ENCODE peak calls at places on chromosome 10, in ten cellular contexts. One of them, this sample, is unnamed.

GRCh38 chr10:114629824-114630430 is 28.1 kb downstream of the ABLIM1 start:
- DNase-seq in neural crest cell: no peak
- DNase-seq in lower leg skin: no peak
- DNase-seq in Panc1: no peak
- DNase-seq in epithelial cell of esophagus: peak
- DNase-seq in IMR-90: peak
- DNase-seq in right lobe of liver: no peak
- DNase-seq in foreskin fibroblast: no peak
- DNase-seq in colonic mucosa: no peak
- DNase-seq in neural progenitor cell: no peak
- DNase-seq in this sample: no peak

GRCh38 chr10:4947635-4948596 is 15.3 kb upstream of the AKR1C1 start:
- DNase-seq in neural crest cell: no peak
- DNase-seq in lower leg skin: no peak
- DNase-seq in Panc1: no peak
- DNase-seq in epithelial cell of esophagus: peak
- DNase-seq in IMR-90: peak
- DNase-seq in right lobe of liver: no peak
- DNase-seq in foreskin fibroblast: peak
- DNase-seq in colonic mucosa: no peak
- DNase-seq in neural progenitor cell: no peak
- DNase-seq in this sample: peak

GRCh38 chr10:131214521-131215244 is 96.8 kb downstream of the TCERG1L start:
- DNase-seq in neural crest cell: no peak
- DNase-seq in lower leg skin: peak
- DNase-seq in Panc1: no peak
- DNase-seq in epithelial cell of esophagus: no peak
- DNase-seq in IMR-90: no peak
- DNase-seq in right lobe of liver: no peak
- DNase-seq in foreskin fibroblast: no peak
- DNase-seq in colonic mucosa: no peak
- DNase-seq in neural progenitor cell: no peak
- DNase-seq in this sample: no peak

GRCh38 chr10:109902992-109903947 is 20.0 kb downstream of the XPNPEP1 start:
- DNase-seq in neural crest cell: no peak
- DNase-seq in lower leg skin: no peak
- DNase-seq in Panc1: no peak
- DNase-seq in epithelial cell of esophagus: no peak
- DNase-seq in IMR-90: peak
- DNase-seq in right lobe of liver: no peak
- DNase-seq in foreskin fibroblast: peak
- DNase-seq in colonic mucosa: no peak
- DNase-seq in neural progenitor cell: no peak
- DNase-seq in this sample: no peak

GRCh38 chr10:73991846-73992245 is 6.1 kb upstream of the VCL start:
- DNase-seq in neural crest cell: no peak
- DNase-seq in lower leg skin: no peak
- DNase-seq in Panc1: no peak
- DNase-seq in epithelial cell of esophagus: no peak
- DNase-seq in IMR-90: no peak
- DNase-seq in right lobe of liver: peak
- DNase-seq in foreskin fibroblast: no peak
- DNase-seq in colonic mucosa: peak
- DNase-seq in neural progenitor cell: no peak
- DNase-seq in this sample: no peak

GRCh38 chr10:108204528-108205313 is 1040.2 kb upstream of the SORCS1 start:
- DNase-seq in neural crest cell: peak
- DNase-seq in lower leg skin: no peak
- DNase-seq in Panc1: peak
- DNase-seq in epithelial cell of esophagus: peak
- DNase-seq in IMR-90: no peak
- DNase-seq in right lobe of liver: no peak
- DNase-seq in foreskin fibroblast: no peak
- DNase-seq in colonic mucosa: no peak
- DNase-seq in neural progenitor cell: peak
- DNase-seq in this sample: no peak

GRCh38 chr10:5659702-5660528 is 6.5 kb downstream of the ASB13 start:
- DNase-seq in neural crest cell: no peak
- DNase-seq in lower leg skin: peak
- DNase-seq in Panc1: no peak
- DNase-seq in epithelial cell of esophagus: peak
- DNase-seq in IMR-90: peak
- DNase-seq in right lobe of liver: peak
- DNase-seq in foreskin fibroblast: peak
- DNase-seq in colonic mucosa: peak
- DNase-seq in neural progenitor cell: no peak
- DNase-seq in this sample: no peak

GRCh38 chr10:22334414-22335203 is 10.7 kb upstream of the SPAG6 start:
- DNase-seq in neural crest cell: no peak
- DNase-seq in lower leg skin: no peak
- DNase-seq in Panc1: no peak
- DNase-seq in epithelial cell of esophagus: no peak
- DNase-seq in IMR-90: no peak
- DNase-seq in right lobe of liver: no peak
- DNase-seq in foreskin fibroblast: no peak
- DNase-seq in colonic mucosa: peak
- DNase-seq in neural progenitor cell: peak
- DNase-seq in this sample: no peak

GRCh38 chr10:68212721-68213352 is 19.1 kb downstream of the ATOH7 start:
- DNase-seq in neural crest cell: no peak
- DNase-seq in lower leg skin: no peak
- DNase-seq in Panc1: no peak
- DNase-seq in epithelial cell of esophagus: peak
- DNase-seq in IMR-90: peak
- DNase-seq in right lobe of liver: no peak
- DNase-seq in foreskin fibroblast: peak
- DNase-seq in colonic mucosa: no peak
- DNase-seq in neural progenitor cell: no peak
- DNase-seq in this sample: no peak

GRCh38 chr10:74882831-74883230 is 56.4 kb downstream of the KAT6B start:
- DNase-seq in neural crest cell: no peak
- DNase-seq in lower leg skin: no peak
- DNase-seq in Panc1: no peak
- DNase-seq in epithelial cell of esophagus: peak
- DNase-seq in IMR-90: peak
- DNase-seq in right lobe of liver: no peak
- DNase-seq in foreskin fibroblast: no peak
- DNase-seq in colonic mucosa: no peak
- DNase-seq in neural progenitor cell: no peak
- DNase-seq in this sample: no peak

GRCh38 chr10:97683556-97684357 is 3.3 kb downstream of the AVPI1 start:
- DNase-seq in neural crest cell: no peak
- DNase-seq in lower leg skin: no peak
- DNase-seq in Panc1: no peak
- DNase-seq in epithelial cell of esophagus: peak
- DNase-seq in IMR-90: peak
- DNase-seq in right lobe of liver: no peak
- DNase-seq in foreskin fibroblast: peak
- DNase-seq in colonic mucosa: peak
- DNase-seq in neural progenitor cell: no peak
- DNase-seq in this sample: no peak

DNA sequence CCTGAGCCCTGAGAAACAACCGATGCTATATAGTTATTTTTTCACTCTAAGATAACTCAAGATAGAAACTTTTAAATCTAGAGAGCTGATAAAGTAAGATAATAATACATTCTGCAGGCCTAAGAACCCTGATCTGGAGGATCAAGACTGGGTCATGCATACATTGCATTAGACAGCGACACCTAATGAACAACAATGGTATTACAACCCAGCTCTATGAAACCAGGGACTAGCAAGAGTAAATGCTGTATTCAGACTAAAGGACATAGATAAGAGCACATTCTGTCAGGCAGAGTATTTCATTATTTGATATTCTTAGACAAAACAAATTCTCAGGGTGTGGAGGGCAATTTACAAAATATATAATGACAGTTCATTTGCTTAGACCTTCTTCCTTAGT is 148.6 kb downstream of the GRK5 start:
- DNase-seq in neural crest cell: no peak
- DNase-seq in lower leg skin: no peak
- DNase-seq in Panc1: no peak
- DNase-seq in epithelial cell of esophagus: no peak
- DNase-seq in IMR-90: no peak
- DNase-seq in right lobe of liver: no peak
- DNase-seq in foreskin fibroblast: no peak
- DNase-seq in colonic mucosa: no peak
- DNase-seq in neural progenitor cell: no peak
- DNase-seq in this sample: no peak
- TF ChIP-seq CTCF in neural crest cell: peak
- TF ChIP-seq CTCF in lower leg skin: no peak
- TF ChIP-seq CTCF in Panc1: no peak
- TF ChIP-seq CTCF in epithelial cell of esophagus: peak
- TF ChIP-seq CTCF in IMR-90: peak
- TF ChIP-seq CTCF in right lobe of liver: no peak
- TF ChIP-seq CTCF in foreskin fibroblast: no peak
- TF ChIP-seq CTCF in colonic mucosa: no peak
- TF ChIP-seq CTCF in neural progenitor cell: peak
- TF ChIP-seq CTCF in this sample: peak

GRCh38 chr10:93755443-93756127 is 2.2 kb upstream of the LGI1 start:
- DNase-seq in neural crest cell: no peak
- DNase-seq in lower leg skin: no peak
- DNase-seq in Panc1: no peak
- DNase-seq in epithelial cell of esophagus: no peak
- DNase-seq in IMR-90: no peak
- DNase-seq in right lobe of liver: no peak
- DNase-seq in foreskin fibroblast: no peak
- DNase-seq in colonic mucosa: no peak
- DNase-seq in neural progenitor cell: no peak
- DNase-seq in this sample: no peak

GRCh38 chr10:93757766-93758509 is at the start of gene LGI1:
- DNase-seq in neural crest cell: no peak
- DNase-seq in lower leg skin: no peak
- DNase-seq in Panc1: no peak
- DNase-seq in epithelial cell of esophagus: no peak
- DNase-seq in IMR-90: peak
- DNase-seq in right lobe of liver: no peak
- DNase-seq in foreskin fibroblast: no peak
- DNase-seq in colonic mucosa: no peak
- DNase-seq in neural progenitor cell: peak
- DNase-seq in this sample: no peak

GRCh38 chr10:93756128-93756517 is 1.6 kb upstream of the LGI1 start:
- DNase-seq in neural crest cell: no peak
- DNase-seq in lower leg skin: no peak
- DNase-seq in Panc1: no peak
- DNase-seq in epithelial cell of esophagus: no peak
- DNase-seq in IMR-90: no peak
- DNase-seq in right lobe of liver: no peak
- DNase-seq in foreskin fibroblast: no peak
- DNase-seq in colonic mucosa: no peak
- DNase-seq in neural progenitor cell: no peak
- DNase-seq in this sample: no peak

GRCh38 chr10:93758510-93758885 is 762 bp downstream of the LGI1 start:
- DNase-seq in neural crest cell: no peak
- DNase-seq in lower leg skin: no peak
- DNase-seq in Panc1: no peak
- DNase-seq in epithelial cell of esophagus: no peak
- DNase-seq in IMR-90: no peak
- DNase-seq in right lobe of liver: no peak
- DNase-seq in foreskin fibroblast: no peak
- DNase-seq in colonic mucosa: no peak
- DNase-seq in neural progenitor cell: no peak
- DNase-seq in this sample: no peak

DNA sequence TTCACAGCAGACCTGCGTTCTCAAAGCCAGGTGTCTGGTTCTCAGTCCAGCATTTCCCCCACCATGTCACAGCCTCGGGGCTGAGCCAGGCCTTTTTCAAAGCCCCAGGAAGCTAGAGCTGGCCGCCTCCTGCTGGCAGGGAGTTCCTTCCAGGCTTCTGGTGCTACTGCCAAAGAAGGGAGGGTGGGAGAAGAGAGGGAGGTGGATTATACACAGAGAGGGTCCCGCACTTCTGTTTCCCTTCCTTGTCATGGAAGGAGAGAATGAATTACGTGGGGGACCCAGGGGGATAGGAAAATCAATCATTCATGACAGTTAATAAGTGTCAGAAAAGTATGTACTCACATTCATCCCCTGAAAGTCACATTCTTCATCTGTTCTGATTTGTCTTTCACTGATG is 600 bp upstream of the LGI1 start:
- DNase-seq in neural crest cell: no peak
- DNase-seq in lower leg skin: no peak
- DNase-seq in Panc1: no peak
- DNase-seq in epithelial cell of esophagus: no peak
- DNase-seq in IMR-90: no peak
- DNase-seq in right lobe of liver: no peak
- DNase-seq in foreskin fibroblast: no peak
- DNase-seq in colonic mucosa: no peak
- DNase-seq in neural progenitor cell: peak
- DNase-seq in this sample: no peak
- TF ChIP-seq CTCF in neural crest cell: peak
- TF ChIP-seq CTCF in lower leg skin: no peak
- TF ChIP-seq CTCF in Panc1: peak
- TF ChIP-seq CTCF in epithelial cell of esophagus: no peak
- TF ChIP-seq CTCF in IMR-90: no peak
- TF ChIP-seq CTCF in right lobe of liver: no peak
- TF ChIP-seq CTCF in foreskin fibroblast: no peak
- TF ChIP-seq CTCF in colonic mucosa: no peak
- TF ChIP-seq CTCF in neural progenitor cell: no peak
- TF ChIP-seq CTCF in this sample: peak

GRCh38 chr10:83373659-83374058 is 765.6 kb upstream of the GHITM start:
- DNase-seq in neural crest cell: no peak
- DNase-seq in lower leg skin: no peak
- DNase-seq in Panc1: no peak
- DNase-seq in epithelial cell of esophagus: peak
- DNase-seq in IMR-90: no peak
- DNase-seq in right lobe of liver: no peak
- DNase-seq in foreskin fibroblast: no peak
- DNase-seq in colonic mucosa: no peak
- DNase-seq in neural progenitor cell: peak
- DNase-seq in this sample: no peak
- TF ChIP-seq CTCF in neural crest cell: peak
- TF ChIP-seq CTCF in lower leg skin: no peak
- TF ChIP-seq CTCF in Panc1: peak
- TF ChIP-seq CTCF in epithelial cell of esophagus: peak
- TF ChIP-seq CTCF in IMR-90: peak
- TF ChIP-seq CTCF in right lobe of liver: no peak
- TF ChIP-seq CTCF in foreskin fibroblast: peak
- TF ChIP-seq CTCF in colonic mucosa: no peak
- TF ChIP-seq CTCF in neural progenitor cell: peak
- TF ChIP-seq CTCF in this sample: no peak

DNA sequence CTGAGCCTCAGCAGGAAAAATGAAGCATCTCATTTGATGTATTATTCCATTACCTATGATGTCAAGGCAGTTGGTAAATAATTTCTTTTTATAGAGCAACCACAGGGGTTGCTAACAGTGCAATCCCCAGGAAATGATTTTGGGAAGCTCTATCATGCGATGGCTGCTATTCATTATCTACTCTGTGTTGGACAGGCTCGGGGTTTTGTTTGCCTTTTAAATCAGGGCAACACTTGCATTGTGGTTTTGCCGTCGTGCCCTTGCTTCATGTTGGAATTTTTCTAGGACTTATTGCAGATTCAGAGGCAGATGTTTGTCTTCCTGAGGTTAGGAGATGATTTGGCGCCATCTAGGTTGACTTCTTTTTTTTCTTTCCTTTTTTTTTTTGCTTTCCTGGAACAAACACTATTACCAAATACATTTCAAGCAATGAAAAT is 128.4 kb downstream of the BICC1 start:
- DNase-seq in neural crest cell: no peak
- DNase-seq in lower leg skin: no peak
- DNase-seq in Panc1: no peak
- DNase-seq in epithelial cell of esophagus: peak
- DNase-seq in IMR-90: peak
- DNase-seq in right lobe of liver: no peak
- DNase-seq in foreskin fibroblast: peak
- DNase-seq in colonic mucosa: no peak
- DNase-seq in neural progenitor cell: peak
- DNase-seq in this sample: peak
- TF ChIP-seq CTCF in neural crest cell: peak
- TF ChIP-seq CTCF in lower leg skin: no peak
- TF ChIP-seq CTCF in Panc1: peak
- TF ChIP-seq CTCF in epithelial cell of esophagus: peak
- TF ChIP-seq CTCF in IMR-90: peak
- TF ChIP-seq CTCF in right lobe of liver: peak
- TF ChIP-seq CTCF in foreskin fibroblast: no peak
- TF ChIP-seq CTCF in colonic mucosa: no peak
- TF ChIP-seq CTCF in neural progenitor cell: peak
- TF ChIP-seq CTCF in this sample: peak

This sample was measured in AG09319.